ENCODE peak calls at places on chromosomes 7 and 10, in ten cellular contexts. One of them, this sample, is unnamed.

GRCh38 chr10:119608316-119609155 is 11.8 kb upstream of the TIAL1 start:
- DNase-seq in HCT116: peak; percentile 54
- DNase-seq in IMR-90: peak; percentile 35
- DNase-seq in tibial nerve: no peak
- DNase-seq in sigmoid colon: peak; percentile 79
- DNase-seq in breast epithelium: peak; percentile 43
- DNase-seq in ovary: peak; percentile 29
- DNase-seq in heart left ventricle: peak; percentile 74
- DNase-seq in HepG2: peak; percentile 36
- DNase-seq in adrenal gland: peak; percentile 65
- DNase-seq in this sample: peak; percentile 27

GRCh38 chr7:34900891-34901493 is 136.3 kb downstream of the DPY19L1 start:
- DNase-seq in HCT116: peak; percentile 32
- DNase-seq in IMR-90: no peak
- DNase-seq in tibial nerve: no peak
- DNase-seq in sigmoid colon: no peak
- DNase-seq in breast epithelium: no peak
- DNase-seq in ovary: no peak
- DNase-seq in heart left ventricle: no peak
- DNase-seq in HepG2: peak; percentile 20
- DNase-seq in adrenal gland: no peak
- DNase-seq in this sample: no peak

GRCh38 chr10:79443338-79444242 is 1.8 kb downstream of the ZCCHC24 start:
- DNase-seq in HCT116: no peak
- DNase-seq in IMR-90: peak; percentile 51
- DNase-seq in tibial nerve: no peak
- DNase-seq in sigmoid colon: no peak
- DNase-seq in breast epithelium: no peak
- DNase-seq in ovary: no peak
- DNase-seq in heart left ventricle: no peak
- DNase-seq in HepG2: no peak
- DNase-seq in adrenal gland: no peak
- DNase-seq in this sample: no peak

GRCh38 chr10:33204049-33204448 is 130.4 kb downstream of the NRP1 start:
- DNase-seq in HCT116: no peak
- DNase-seq in IMR-90: no peak
- DNase-seq in tibial nerve: no peak
- DNase-seq in sigmoid colon: no peak
- DNase-seq in breast epithelium: no peak
- DNase-seq in ovary: peak; percentile 38
- DNase-seq in heart left ventricle: no peak
- DNase-seq in HepG2: no peak
- DNase-seq in adrenal gland: no peak
- DNase-seq in this sample: peak; percentile 45

GRCh38 chr10:4806534-4806933 is 19.5 kb upstream of the AKR1E2 start:
- DNase-seq in HCT116: no peak
- DNase-seq in IMR-90: no peak
- DNase-seq in tibial nerve: no peak
- DNase-seq in sigmoid colon: no peak
- DNase-seq in breast epithelium: no peak
- DNase-seq in ovary: no peak
- DNase-seq in heart left ventricle: no peak
- DNase-seq in HepG2: no peak
- DNase-seq in adrenal gland: no peak
- DNase-seq in this sample: no peak

GRCh38 chr7:148962823-148963582 is 65.3 kb downstream of the PDIA4 start:
- DNase-seq in HCT116: peak; percentile 60
- DNase-seq in IMR-90: peak; percentile 67
- DNase-seq in tibial nerve: peak; percentile 24
- DNase-seq in sigmoid colon: peak; percentile 82
- DNase-seq in breast epithelium: peak; percentile 59
- DNase-seq in ovary: peak; percentile 73
- DNase-seq in heart left ventricle: no peak
- DNase-seq in HepG2: peak; percentile 45
- DNase-seq in adrenal gland: peak; percentile 73
- DNase-seq in this sample: peak; percentile 70

GRCh38 chr7:107860241-107860961 is 30.6 kb upstream of the DLD start:
- DNase-seq in HCT116: no peak
- DNase-seq in IMR-90: no peak
- DNase-seq in tibial nerve: no peak
- DNase-seq in sigmoid colon: no peak
- DNase-seq in breast epithelium: no peak
- DNase-seq in ovary: no peak
- DNase-seq in heart left ventricle: no peak
- DNase-seq in HepG2: no peak
- DNase-seq in adrenal gland: no peak
- DNase-seq in this sample: no peak

GRCh38 chr7:151889406-151890354 is 12.8 kb upstream of the PRKAG2 start:
- DNase-seq in HCT116: no peak
- DNase-seq in IMR-90: no peak
- DNase-seq in tibial nerve: no peak
- DNase-seq in sigmoid colon: peak; percentile 35
- DNase-seq in breast epithelium: no peak
- DNase-seq in ovary: no peak
- DNase-seq in heart left ventricle: no peak
- DNase-seq in HepG2: no peak
- DNase-seq in adrenal gland: no peak
- DNase-seq in this sample: no peak

GRCh38 chr7:1564603-1565022 is 5.2 kb downstream of the PSMG3 start:
- DNase-seq in HCT116: no peak
- DNase-seq in IMR-90: no peak
- DNase-seq in tibial nerve: no peak
- DNase-seq in sigmoid colon: no peak
- DNase-seq in breast epithelium: no peak
- DNase-seq in ovary: no peak
- DNase-seq in heart left ventricle: no peak
- DNase-seq in HepG2: no peak
- DNase-seq in adrenal gland: no peak
- DNase-seq in this sample: no peak

GRCh38 chr7:147833549-147833948 is 757.0 kb upstream of the C7orf33 start:
- DNase-seq in HCT116: no peak
- DNase-seq in IMR-90: no peak
- DNase-seq in tibial nerve: no peak
- DNase-seq in sigmoid colon: no peak
- DNase-seq in breast epithelium: no peak
- DNase-seq in ovary: no peak
- DNase-seq in heart left ventricle: no peak
- DNase-seq in HepG2: no peak
- DNase-seq in adrenal gland: no peak
- DNase-seq in this sample: no peak

GRCh38 chr7:140640727-140641531 is at the start of gene DENND2A:
- DNase-seq in HCT116: no peak
- DNase-seq in IMR-90: peak; percentile 76
- DNase-seq in tibial nerve: peak; percentile 69
- DNase-seq in sigmoid colon: peak; percentile 93
- DNase-seq in breast epithelium: no peak
- DNase-seq in ovary: peak; percentile 92
- DNase-seq in heart left ventricle: peak; percentile 87
- DNase-seq in HepG2: no peak
- DNase-seq in adrenal gland: peak; percentile 53
- DNase-seq in this sample: peak; percentile 89

GRCh38 chr10:99630991-99631390 is 10.8 kb upstream of the SLC25A28 start:
- DNase-seq in HCT116: no peak
- DNase-seq in IMR-90: peak; percentile 15
- DNase-seq in tibial nerve: no peak
- DNase-seq in sigmoid colon: no peak
- DNase-seq in breast epithelium: no peak
- DNase-seq in ovary: no peak
- DNase-seq in heart left ventricle: no peak
- DNase-seq in HepG2: no peak
- DNase-seq in adrenal gland: no peak
- DNase-seq in this sample: no peak

GRCh38 chr7:22153427-22154106 is 203.4 kb downstream of the RAPGEF5 start:
- DNase-seq in HCT116: no peak
- DNase-seq in IMR-90: no peak
- DNase-seq in tibial nerve: no peak
- DNase-seq in sigmoid colon: no peak
- DNase-seq in breast epithelium: no peak
- DNase-seq in ovary: no peak
- DNase-seq in heart left ventricle: no peak
- DNase-seq in HepG2: no peak
- DNase-seq in adrenal gland: no peak
- DNase-seq in this sample: no peak

GRCh38 chr7:108973075-108973474 is 403.4 kb downstream of the DNAJB9 start:
- DNase-seq in HCT116: peak; percentile 28
- DNase-seq in IMR-90: no peak
- DNase-seq in tibial nerve: no peak
- DNase-seq in sigmoid colon: no peak
- DNase-seq in breast epithelium: no peak
- DNase-seq in ovary: no peak
- DNase-seq in heart left ventricle: no peak
- DNase-seq in HepG2: no peak
- DNase-seq in adrenal gland: no peak
- DNase-seq in this sample: no peak

GRCh38 chr7:91351374-91351773 is 87.1 kb downstream of the FZD1 start:
- DNase-seq in HCT116: no peak
- DNase-seq in IMR-90: peak; percentile 54
- DNase-seq in tibial nerve: no peak
- DNase-seq in sigmoid colon: no peak
- DNase-seq in breast epithelium: no peak
- DNase-seq in ovary: no peak
- DNase-seq in heart left ventricle: no peak
- DNase-seq in HepG2: peak; percentile 3
- DNase-seq in adrenal gland: no peak
- DNase-seq in this sample: no peak

GRCh38 chr7:70098133-70098561 is 499.9 kb downstream of the AUTS2 start:
- DNase-seq in HCT116: no peak
- DNase-seq in IMR-90: no peak
- DNase-seq in tibial nerve: no peak
- DNase-seq in sigmoid colon: no peak
- DNase-seq in breast epithelium: no peak
- DNase-seq in ovary: no peak
- DNase-seq in heart left ventricle: no peak
- DNase-seq in HepG2: no peak
- DNase-seq in adrenal gland: no peak
- DNase-seq in this sample: no peak

DNA sequence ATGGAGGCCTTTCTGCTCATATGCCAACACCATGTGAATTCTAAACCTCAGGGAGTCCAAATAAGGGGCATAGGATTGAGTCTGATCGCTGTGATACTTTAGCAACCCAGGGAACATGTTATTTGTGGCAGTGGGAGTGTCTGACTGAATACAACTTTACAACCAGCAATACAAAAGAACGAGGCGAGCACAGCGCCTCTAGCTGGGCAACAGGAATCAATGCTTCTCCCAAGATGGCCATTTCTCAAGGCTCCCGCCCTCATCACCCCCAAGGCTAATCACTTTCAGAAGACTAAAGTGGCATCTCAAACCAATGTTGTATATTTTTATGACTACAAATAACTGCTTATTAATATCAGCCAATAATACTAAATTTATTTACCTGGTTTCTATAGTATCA is 28.1 kb downstream of the YWHAG start:
- DNase-seq in HCT116: no peak
- DNase-seq in IMR-90: no peak
- DNase-seq in tibial nerve: no peak
- DNase-seq in sigmoid colon: peak; percentile 33
- DNase-seq in breast epithelium: no peak
- DNase-seq in ovary: no peak
- DNase-seq in heart left ventricle: no peak
- DNase-seq in HepG2: no peak
- DNase-seq in adrenal gland: no peak
- DNase-seq in this sample: no peak
- TF ChIP-seq CTCF in HCT116: no peak
- TF ChIP-seq CTCF in IMR-90: no peak
- TF ChIP-seq CTCF in tibial nerve: no peak
- TF ChIP-seq CTCF in sigmoid colon: no peak
- TF ChIP-seq CTCF in breast epithelium: no peak
- TF ChIP-seq CTCF in ovary: no peak
- TF ChIP-seq CTCF in heart left ventricle: no peak
- TF ChIP-seq CTCF in HepG2: no peak
- TF ChIP-seq CTCF in adrenal gland: no peak
- TF ChIP-seq CTCF in this sample: no peak

DNA sequence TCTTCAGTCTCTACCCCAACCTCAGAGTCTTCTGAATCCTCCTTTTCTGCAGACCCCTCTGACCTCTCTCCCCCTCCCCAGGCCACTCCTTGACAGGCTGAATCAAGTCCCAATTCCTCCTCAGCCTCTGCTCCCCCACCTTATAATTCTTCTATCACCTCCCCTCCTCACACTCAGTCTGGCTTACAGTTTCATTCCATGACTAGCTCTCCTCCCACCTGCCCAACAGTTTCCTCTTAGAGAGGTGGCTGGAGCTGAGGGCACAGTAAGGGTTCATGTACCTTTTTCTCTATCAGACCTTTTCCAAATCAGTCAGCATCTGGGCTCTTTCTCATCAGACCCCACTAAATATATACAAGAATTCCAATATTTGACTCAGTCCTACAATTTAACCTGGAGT is 14.6 kb upstream of the LRRC61 start:
- DNase-seq in HCT116: no peak
- DNase-seq in IMR-90: no peak
- DNase-seq in tibial nerve: no peak
- DNase-seq in sigmoid colon: no peak
- DNase-seq in breast epithelium: no peak
- DNase-seq in ovary: no peak
- DNase-seq in heart left ventricle: no peak
- DNase-seq in HepG2: no peak
- DNase-seq in adrenal gland: no peak
- DNase-seq in this sample: no peak
- TF ChIP-seq POLR2A in HCT116: no peak
- TF ChIP-seq POLR2A in IMR-90: no peak
- TF ChIP-seq POLR2A in tibial nerve: no peak
- TF ChIP-seq POLR2A in sigmoid colon: no peak
- TF ChIP-seq POLR2A in breast epithelium: no peak
- TF ChIP-seq POLR2A in ovary: no peak
- TF ChIP-seq POLR2A in heart left ventricle: no peak
- TF ChIP-seq POLR2A in HepG2: no peak
- TF ChIP-seq POLR2A in adrenal gland: no peak
- TF ChIP-seq POLR2A in this sample: no peak

DNA sequence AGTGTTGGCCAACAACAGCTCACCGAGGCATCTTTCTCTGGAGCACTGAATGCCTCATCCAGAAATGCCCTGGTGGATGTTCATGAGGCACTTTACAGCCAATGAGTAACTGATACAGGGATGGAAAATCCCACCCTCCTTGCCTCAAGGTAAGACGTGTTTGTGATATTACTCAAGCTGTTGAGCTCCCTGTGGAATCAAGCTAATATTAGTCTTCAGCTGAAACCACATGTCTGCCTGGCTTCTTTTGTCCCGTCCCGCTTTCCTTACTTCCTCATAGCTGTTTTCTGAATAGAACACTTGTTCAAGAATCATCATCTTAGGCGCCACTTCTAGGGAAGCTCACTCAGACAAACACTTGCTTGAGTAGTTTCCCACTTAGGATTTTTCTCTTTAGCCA is 422.4 kb downstream of the INHBA start:
- DNase-seq in HCT116: no peak
- DNase-seq in IMR-90: no peak
- DNase-seq in tibial nerve: no peak
- DNase-seq in sigmoid colon: no peak
- DNase-seq in breast epithelium: no peak
- DNase-seq in ovary: no peak
- DNase-seq in heart left ventricle: no peak
- DNase-seq in HepG2: no peak
- DNase-seq in adrenal gland: no peak
- DNase-seq in this sample: no peak
- TF ChIP-seq CTCF in HCT116: no peak
- TF ChIP-seq CTCF in IMR-90: no peak
- TF ChIP-seq CTCF in tibial nerve: no peak
- TF ChIP-seq CTCF in sigmoid colon: no peak
- TF ChIP-seq CTCF in breast epithelium: no peak
- TF ChIP-seq CTCF in ovary: no peak
- TF ChIP-seq CTCF in heart left ventricle: no peak
- TF ChIP-seq CTCF in HepG2: no peak
- TF ChIP-seq CTCF in adrenal gland: no peak
- TF ChIP-seq CTCF in this sample: no peak

GRCh38 chr10:132162590-132163277 is 24.0 kb upstream of the DPYSL4 start:
- DNase-seq in HCT116: no peak
- DNase-seq in IMR-90: no peak
- DNase-seq in tibial nerve: no peak
- DNase-seq in sigmoid colon: no peak
- DNase-seq in breast epithelium: no peak
- DNase-seq in ovary: no peak
- DNase-seq in heart left ventricle: peak; percentile 76
- DNase-seq in HepG2: no peak
- DNase-seq in adrenal gland: peak; percentile 26
- DNase-seq in this sample: no peak
- TF ChIP-seq POLR2A in HCT116: no peak
- TF ChIP-seq POLR2A in IMR-90: no peak
- TF ChIP-seq POLR2A in tibial nerve: no peak
- TF ChIP-seq POLR2A in sigmoid colon: no peak
- TF ChIP-seq POLR2A in breast epithelium: no peak
- TF ChIP-seq POLR2A in ovary: no peak
- TF ChIP-seq POLR2A in heart left ventricle: no peak
- TF ChIP-seq POLR2A in HepG2: no peak
- TF ChIP-seq POLR2A in adrenal gland: no peak
- TF ChIP-seq POLR2A in this sample: no peak